ENCODE peak calls at places on chromosomes 3 and 15, in five cellular contexts. One of them, this sample, is unnamed.

GRCh38 chr15:71043373-71043772 is 71.9 kb upstream of the THSD4 start:
- DNase-seq in H1: no peak
- DNase-seq in WTC11: no peak
- DNase-seq in NCI-H1105: no peak
- DNase-seq in body of pancreas: no peak
- DNase-seq in this sample: no peak

GRCh38 chr3:195914648-195915473 is 6.5 kb upstream of the TNK2 start:
- DNase-seq in body of pancreas: peak; percentile 94
- DNase-seq in WTC11: peak; percentile 96
- DNase-seq in NCI-H1105: no peak
- DNase-seq in H1: peak; percentile 97
- DNase-seq in this sample: no peak

GRCh38 chr3:42488687-42489086 is 13.8 kb upstream of the VIPR1 start:
- DNase-seq in body of pancreas: no peak
- DNase-seq in H1: no peak
- DNase-seq in NCI-H1105: no peak
- DNase-seq in WTC11: no peak
- DNase-seq in this sample: no peak

GRCh38 chr15:47477253-47477652 is 240.1 kb upstream of the SEMA6D start:
- DNase-seq in NCI-H1105: peak; percentile 77
- DNase-seq in H1: no peak
- DNase-seq in WTC11: no peak
- DNase-seq in body of pancreas: no peak
- DNase-seq in this sample: no peak

GRCh38 chr3:190562866-190563525 is 49.1 kb downstream of the IL1RAP start:
- DNase-seq in body of pancreas: no peak
- DNase-seq in WTC11: no peak
- DNase-seq in NCI-H1105: no peak
- DNase-seq in H1: no peak
- DNase-seq in this sample: no peak

GRCh38 chr3:21528291-21528690 is 222.7 kb downstream of the ZNF385D start:
- DNase-seq in H1: no peak
- DNase-seq in WTC11: no peak
- DNase-seq in NCI-H1105: no peak
- DNase-seq in body of pancreas: no peak
- DNase-seq in this sample: no peak

GRCh38 chr3:11996500-11996899 is 7.7 kb upstream of the SYN2 start:
- DNase-seq in body of pancreas: no peak
- DNase-seq in NCI-H1105: no peak
- DNase-seq in H1: no peak
- DNase-seq in WTC11: no peak
- DNase-seq in this sample: no peak

GRCh38 chr3:178078933-178079332 is 457.3 kb upstream of the KCNMB2 start:
- DNase-seq in NCI-H1105: no peak
- DNase-seq in H1: no peak
- DNase-seq in WTC11: no peak
- DNase-seq in body of pancreas: no peak
- DNase-seq in this sample: no peak

GRCh38 chr3:16824085-16824696 is 60.6 kb upstream of the PLCL2 start:
- DNase-seq in WTC11: no peak
- DNase-seq in NCI-H1105: no peak
- DNase-seq in body of pancreas: no peak
- DNase-seq in H1: no peak
- DNase-seq in this sample: no peak

GRCh38 chr3:107426223-107426622 is 49.0 kb downstream of the CCDC54 start:
- DNase-seq in H1: no peak
- DNase-seq in NCI-H1105: no peak
- DNase-seq in WTC11: no peak
- DNase-seq in body of pancreas: no peak
- DNase-seq in this sample: no peak

This sample was measured in COR-L47.